ENCODE peak calls at places on chromosomes 3 and 15, in four cellular contexts. One of them, this sample, is unnamed.

GRCh38 chr3:28348637-28349396 is at the start of the genes AZI2 and ZCWPW2:
- DNase-seq in K562: peak; percentile 91
- DNase-seq in stomach: peak; percentile 96
- DNase-seq in right lobe of liver: peak; percentile 97
- DNase-seq in this sample: peak; percentile 97

GRCh38 chr3:53899730-53900129 is 8.1 kb upstream of the SELENOK start:
- DNase-seq in stomach: no peak
- DNase-seq in right lobe of liver: no peak
- DNase-seq in K562: no peak
- DNase-seq in this sample: no peak

GRCh38 chr3:17336291-17336690 is 406.1 kb downstream of the TBC1D5 start:
- DNase-seq in stomach: no peak
- DNase-seq in K562: no peak
- DNase-seq in right lobe of liver: no peak
- DNase-seq in this sample: no peak

GRCh38 chr3:184157206-184157605 is 2.0 kb downstream of the DVL3 start:
- DNase-seq in stomach: no peak
- DNase-seq in right lobe of liver: no peak
- DNase-seq in K562: peak; percentile 70
- DNase-seq in this sample: no peak

GRCh38 chr15:88272421-88272820 is 15.9 kb upstream of the NTRK3 start:
- DNase-seq in right lobe of liver: no peak
- DNase-seq in K562: no peak
- DNase-seq in stomach: no peak
- DNase-seq in this sample: no peak

GRCh38 chr3:32947466-32948238 is 3.8 kb upstream of the CCR4 start:
- DNase-seq in K562: peak; percentile 68
- DNase-seq in stomach: peak; percentile 96
- DNase-seq in right lobe of liver: peak; percentile 85
- DNase-seq in this sample: no peak

GRCh38 chr3:132979606-132980005 is 58.6 kb upstream of the TMEM108 start:
- DNase-seq in K562: no peak
- DNase-seq in stomach: no peak
- DNase-seq in right lobe of liver: no peak
- DNase-seq in this sample: no peak

GRCh38 chr15:54681578-54681977 is 515.2 kb downstream of the RSL24D1 start:
- DNase-seq in K562: no peak
- DNase-seq in stomach: no peak
- DNase-seq in right lobe of liver: no peak
- DNase-seq in this sample: no peak

GRCh38 chr15:77993374-77993911 is 84.1 kb downstream of the TBC1D2B start:
- DNase-seq in stomach: no peak
- DNase-seq in K562: no peak
- DNase-seq in right lobe of liver: no peak
- DNase-seq in this sample: no peak

DNA sequence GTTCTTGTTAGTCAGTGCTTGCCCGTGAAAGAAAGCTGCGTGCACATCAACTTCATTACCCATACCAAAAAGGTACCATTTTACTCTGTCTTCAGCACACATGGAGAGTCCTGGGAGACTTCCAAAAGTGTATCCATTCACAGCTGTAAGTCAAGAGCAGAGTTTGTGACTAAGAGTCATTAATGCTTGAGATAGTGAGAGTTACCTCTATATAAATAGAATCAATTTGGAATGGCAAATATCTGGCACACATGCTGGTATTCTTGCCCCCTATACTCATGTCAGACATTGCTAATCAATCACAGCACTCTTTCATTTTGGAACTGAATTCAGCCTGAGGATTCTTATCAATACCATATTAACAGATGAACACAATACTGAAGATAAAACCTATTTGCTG is 14.2 kb downstream of the CP start:
- DNase-seq in K562: no peak
- DNase-seq in right lobe of liver: no peak
- DNase-seq in stomach: no peak
- DNase-seq in this sample: no peak
- TF ChIP-seq CTCF in K562: no peak
- TF ChIP-seq CTCF in right lobe of liver: no peak
- TF ChIP-seq CTCF in stomach: no peak
- TF ChIP-seq CTCF in this sample: no peak

DNA sequence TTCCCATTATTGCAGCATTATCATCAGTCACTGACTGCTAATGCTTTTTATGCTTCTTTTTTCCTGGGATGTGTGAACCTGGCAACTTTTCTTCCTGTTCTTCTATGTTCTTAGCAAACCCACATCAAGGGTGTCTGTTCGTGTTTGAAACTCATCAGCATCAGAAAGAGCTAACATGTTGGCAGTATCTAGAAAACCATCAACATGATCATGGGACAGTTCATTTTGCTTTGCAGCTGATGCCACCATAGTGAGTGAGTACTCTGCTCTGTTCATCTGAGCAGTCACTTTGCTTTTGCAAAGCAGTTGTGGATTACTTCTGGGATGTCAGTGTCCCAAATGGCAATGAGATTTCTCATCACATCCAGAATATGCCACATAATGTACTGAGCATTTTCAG is 5.9 kb downstream of the DPH3 start:
- DNase-seq in right lobe of liver: no peak
- DNase-seq in K562: no peak
- DNase-seq in stomach: no peak
- DNase-seq in this sample: no peak
- TF ChIP-seq POLR2A in right lobe of liver: no peak
- TF ChIP-seq POLR2A in K562: no peak
- TF ChIP-seq POLR2A in stomach: no peak
- TF ChIP-seq POLR2A in this sample: no peak

GRCh38 chr3:112119686-112120484 is 13.2 kb downstream of the GCSAM start:
- DNase-seq in stomach: no peak
- DNase-seq in K562: no peak
- DNase-seq in right lobe of liver: no peak
- DNase-seq in this sample: no peak
- H3K4me3 ChIP-seq in stomach: no peak overlapping the region
- H3K4me3 ChIP-seq in K562: no peak overlapping the region
- H3K4me3 ChIP-seq in right lobe of liver: no peak overlapping the region
- H3K4me3 ChIP-seq in this sample: no peak overlapping the region

DNA sequence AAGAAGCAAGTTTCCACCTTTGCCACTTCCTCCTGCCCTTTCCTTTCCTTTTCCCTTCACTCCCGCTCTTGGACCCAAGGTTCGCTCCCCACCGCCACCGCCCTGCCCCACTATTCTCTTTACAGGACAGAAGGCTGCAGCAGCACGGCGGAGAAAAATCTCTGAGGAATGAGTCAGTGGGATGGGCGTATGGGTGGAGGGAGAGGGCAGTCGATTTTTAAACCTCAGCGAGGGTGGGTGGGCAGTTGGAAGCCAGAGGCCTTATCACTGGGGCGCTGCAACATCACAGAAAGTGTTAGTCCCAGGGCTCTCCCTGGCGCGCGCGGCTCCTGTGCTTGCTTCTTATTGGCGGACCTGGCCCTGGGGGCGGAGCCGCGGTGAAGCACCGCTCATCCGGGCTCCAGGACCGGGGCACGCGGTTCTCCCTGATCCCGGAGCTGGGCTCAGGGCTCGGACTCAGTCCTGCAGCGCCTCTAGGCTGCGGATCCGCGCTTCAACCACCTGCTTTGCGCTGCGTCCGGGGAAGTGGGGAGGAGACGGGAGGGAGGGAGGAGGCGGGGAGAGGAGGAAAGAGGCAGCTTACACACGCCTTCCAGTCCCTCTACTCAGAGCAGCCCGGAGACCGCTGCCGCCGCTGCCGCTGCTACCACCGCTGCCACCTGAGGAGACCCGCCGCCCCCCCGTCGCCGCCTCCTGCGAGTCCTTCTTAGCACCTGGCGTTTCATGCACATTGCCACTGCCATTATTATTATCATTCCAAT is at the start of gene ALCAM:
- DNase-seq in right lobe of liver: peak; percentile 97
- DNase-seq in stomach: peak; percentile 96
- DNase-seq in K562: peak; percentile 12
- DNase-seq in this sample: peak; percentile 96
- TF ChIP-seq CTCF in right lobe of liver: peak; percentile 44
- TF ChIP-seq CTCF in stomach: peak; percentile 33
- TF ChIP-seq CTCF in K562: no peak
- TF ChIP-seq CTCF in this sample: no peak

GRCh38 chr3:15269091-15269989 is 63.0 kb downstream of the SH3BP5 start:
- DNase-seq in stomach: peak; percentile 71
- DNase-seq in right lobe of liver: peak; percentile 80
- DNase-seq in K562: peak; percentile 99
- DNase-seq in this sample: peak; percentile 97
- TF ChIP-seq POLR2A in stomach: no peak
- TF ChIP-seq POLR2A in right lobe of liver: peak; percentile 32
- TF ChIP-seq POLR2A in K562: peak; percentile 84
- TF ChIP-seq POLR2A in this sample: peak; percentile 45

GRCh38 chr3:120558784-120559227 is 37.3 kb upstream of the NDUFB4 start:
- DNase-seq in right lobe of liver: peak; percentile 86
- DNase-seq in stomach: peak; percentile 89
- DNase-seq in K562: peak; percentile 65
- DNase-seq in this sample: no peak
- H3K4me3 ChIP-seq in right lobe of liver: peak overlapping the region; percentile 13
- H3K4me3 ChIP-seq in stomach: peak overlapping the region; percentile 40
- H3K4me3 ChIP-seq in K562: peak overlapping the region; percentile 35
- H3K4me3 ChIP-seq in this sample: peak overlapping the region; percentile 39

GRCh38 chr15:73244333-73244732 is 124.4 kb downstream of the HCN4 start:
- DNase-seq in K562: peak; percentile 34
- DNase-seq in stomach: no peak
- DNase-seq in right lobe of liver: no peak
- DNase-seq in this sample: no peak
- TF ChIP-seq CTCF in K562: peak; percentile 49
- TF ChIP-seq CTCF in stomach: no peak
- TF ChIP-seq CTCF in right lobe of liver: peak; percentile 32
- TF ChIP-seq CTCF in this sample: no peak

This sample was measured in vagina.